ENCODE peak calls at places on chromosomes 7 and 10, in four cellular contexts. R, S, Y and A are unnamed samples.

GRCh38 chr7:134691820-134692705 is 45.4 kb downstream of the BPGM start:
- DNase-seq in R (no peak), S (no peak), Y (no peak), A (no peak)

GRCh38 chr10:35895331-35895730 is 253.2 kb upstream of the FZD8 start:
- DNase-seq in R (no peak), S (no peak), Y (no peak), A (no peak)

GRCh38 chr7:45384499-45384898 is 189.7 kb upstream of the ADCY1 start:
- DNase-seq in R (peak), S (no peak), Y (no peak), A (no peak)

GRCh38 chr10:37760817-37761216 is 96.6 kb downstream of the ZNF248 start:
- DNase-seq in R (no peak), S (no peak), Y (no peak), A (no peak)

GRCh38 chr7:86158111-86158510 is 485.6 kb upstream of the GRM3 start:
- DNase-seq in R (no peak), S (no peak), Y (no peak), A (no peak)

GRCh38 chr7:151366141-151366871 is 24.7 kb downstream of the NUB1 start:
- DNase-seq in R (no peak), S (no peak), Y (no peak), A (no peak)

GRCh38 chr10:71771204-71771603 is 2.1 kb downstream of the VSIR start:
- DNase-seq in R (no peak), S (no peak), Y (no peak), A (no peak)

GRCh38 chr7:134992626-134993179 is 6.4 kb downstream of the AGBL3 start:
- DNase-seq in R (no peak), S (no peak), Y (no peak), A (no peak)

GRCh38 chr7:8261711-8262695 is at the start of gene ICA1:
- DNase-seq in R (peak), S (peak), Y (peak), A (peak)

GRCh38 chr7:111199643-111200042 is 108.7 kb downstream of the LRRN3 start:
- DNase-seq in R (no peak), S (no peak), Y (no peak), A (no peak)

GRCh38 chr7:100585511-100586265 is at the start of gene LRCH4:
- DNase-seq in R (peak), S (peak), Y (no peak), A (no peak)

GRCh38 chr7:151469281-151469680 is 29.3 kb upstream of the CRYGN start:
- DNase-seq in R (no peak), S (no peak), Y (no peak), A (no peak)

GRCh38 chr10:64115471-64115870 is 594.3 kb downstream of the REEP3 start:
- DNase-seq in R (peak), S (no peak), Y (no peak), A (no peak)

GRCh38 chr10:3426190-3426845 is 253.7 kb upstream of the PITRM1 start:
- DNase-seq in R (no peak), S (no peak), Y (no peak), A (peak)

GRCh38 chr10:103758294-103758681 is 97.1 kb downstream of the SH3PXD2A start:
- DNase-seq in R (no peak), S (no peak), Y (no peak), A (peak)

GRCh38 chr10:93077860-93078337 is 4.2 kb downstream of the CYP26A1 start:
- DNase-seq in R (peak), S (no peak), Y (no peak), A (no peak)

GRCh38 chr10:126421745-126422144 is 33.5 kb upstream of the ADAM12 start:
- DNase-seq in R (no peak), S (no peak), Y (no peak), A (peak)

GRCh38 chr10:75358835-75359421 is 42.6 kb downstream of the ZNF503 start:
- DNase-seq in R (peak), S (no peak), Y (no peak), A (peak)

GRCh38 chr10:42783181-42783549 is 570 bp downstream of the BMS1 start:
- DNase-seq in R (no peak), S (no peak), Y (no peak), A (peak)
- H4K8ac ChIP-seq in R (no peak), S (no peak), Y (no peak), A (peak)

DNA sequence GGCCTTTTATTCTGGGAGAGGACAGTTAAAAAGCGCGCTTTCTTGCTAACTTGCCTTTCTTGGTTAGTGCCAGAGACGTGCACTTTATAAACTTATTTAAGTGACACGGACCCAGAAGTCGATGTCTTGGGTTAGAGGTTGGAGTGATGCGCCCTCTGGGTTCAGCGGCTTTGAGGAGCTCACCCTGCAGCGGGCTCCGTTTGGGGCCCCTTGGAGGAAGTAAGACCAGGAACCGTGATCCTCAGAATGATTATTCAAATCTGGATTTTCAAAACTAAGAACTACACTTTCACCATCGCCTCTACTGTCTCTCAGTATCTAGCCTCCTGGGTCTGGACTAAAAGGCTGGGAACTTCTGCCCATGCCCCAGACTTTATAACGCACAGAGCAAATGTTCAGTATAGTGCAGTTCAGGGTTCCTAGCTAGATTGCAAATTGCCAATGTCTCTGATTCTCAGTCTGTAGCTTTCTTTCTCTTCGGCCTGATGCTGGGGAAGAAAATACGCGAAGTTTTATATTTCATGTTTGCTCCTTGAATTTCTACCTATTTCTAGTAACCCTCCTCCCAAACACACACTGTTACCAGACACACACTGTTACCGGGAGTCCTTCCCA is 18.6 kb upstream of the SMO start:
- DNase-seq in R (peak), S (peak), Y (no peak), A (peak)
- H4K8ac ChIP-seq in R (no peak), S (no peak), Y (no peak), A (no peak)

DNA sequence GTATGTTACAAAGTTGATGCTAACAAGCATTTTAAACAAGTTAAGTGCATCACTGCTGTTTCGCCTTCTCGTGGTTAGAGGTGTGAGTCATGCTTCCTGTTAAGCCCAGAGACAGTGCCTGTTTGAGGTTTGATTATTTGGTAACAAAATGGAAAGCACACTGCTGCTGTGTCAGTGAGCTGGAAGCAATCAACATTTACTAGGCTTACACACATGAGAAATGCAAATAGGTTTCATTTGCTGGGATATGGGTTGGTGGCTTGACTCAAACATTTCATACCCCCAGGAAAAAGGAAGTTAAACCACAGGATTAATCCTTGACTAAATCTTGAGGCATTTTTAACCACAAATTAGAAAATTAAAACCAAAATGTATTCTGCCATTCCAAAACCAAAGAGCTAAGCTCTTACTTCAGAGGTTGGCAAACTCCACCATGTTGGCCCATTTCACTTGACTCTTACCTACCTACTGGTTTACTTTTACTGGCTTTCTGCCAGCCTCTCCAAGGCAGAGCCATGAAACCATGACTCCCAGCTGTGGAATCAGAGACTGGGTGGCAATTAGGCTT is 139.2 kb downstream of the ETV1 start:
- DNase-seq in R (peak), S (no peak), Y (no peak), A (peak)
- H4K8ac ChIP-seq in R (no peak), S (no peak), Y (no peak), A (peak)

GRCh38 chr10:119445935-119446317 is 96.6 kb downstream of the RGS10 start:
- DNase-seq in R (no peak), S (no peak), Y (no peak), A (no peak)

GRCh38 chr10:119447421-119447820 is 95.1 kb downstream of the RGS10 start:
- DNase-seq in R (no peak), S (no peak), Y (no peak), A (no peak)

GRCh38 chr10:119447823-119448546 is 94.5 kb downstream of the RGS10 start:
- DNase-seq in R (no peak), S (no peak), Y (no peak), A (no peak)

GRCh38 chr10:119445311-119445934 is 97.1 kb downstream of the RGS10 start:
- DNase-seq in R (peak), S (peak), Y (peak), A (peak)

GRCh38 chr10:119446441-119447277 is 95.9 kb downstream of the RGS10 start:
- DNase-seq in R (no peak), S (no peak), Y (no peak), A (no peak)
- H4K8ac ChIP-seq in R (no peak), S (no peak), Y (no peak), A (no peak)

GRCh38 chr10:102632394-102633062 is 11.8 kb upstream of the TRIM8 start:
- DNase-seq in R (no peak), S (no peak), Y (no peak), A (peak)
- H4K8ac ChIP-seq in R (no peak), S (no peak), Y (no peak), A (peak)

DNA sequence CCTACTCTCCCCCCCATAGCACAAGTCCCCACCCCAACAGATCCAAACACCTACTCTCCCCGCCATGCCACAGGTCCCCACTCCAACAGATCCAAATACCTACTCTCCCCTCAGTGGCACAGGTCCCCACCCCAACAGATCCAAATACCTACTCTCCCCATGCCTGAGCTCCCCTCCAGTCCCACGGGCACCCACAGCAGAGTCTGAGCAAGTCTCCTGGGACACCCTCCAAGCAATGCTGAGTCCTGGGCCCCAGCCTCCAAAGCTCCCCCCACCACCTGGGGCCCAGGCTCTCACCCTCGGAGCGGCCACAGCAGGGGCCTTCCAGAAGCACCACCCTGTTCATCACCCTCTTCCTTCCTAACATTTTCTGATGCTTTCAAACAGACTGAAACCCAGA is 63.9 kb upstream of the DNAAF5 start:
- DNase-seq in R (no peak), S (no peak), Y (no peak), A (no peak)
- H4K8ac ChIP-seq in R (no peak), S (no peak), Y (no peak), A (no peak)

GRCh38 chr10:8052344-8052969 is 2.0 kb upstream of the GATA3 start:
- DNase-seq in R (no peak), S (no peak), Y (peak), A (peak)
- H4K8ac ChIP-seq in R (no peak), S (no peak), Y (no peak), A (no peak)

DNA sequence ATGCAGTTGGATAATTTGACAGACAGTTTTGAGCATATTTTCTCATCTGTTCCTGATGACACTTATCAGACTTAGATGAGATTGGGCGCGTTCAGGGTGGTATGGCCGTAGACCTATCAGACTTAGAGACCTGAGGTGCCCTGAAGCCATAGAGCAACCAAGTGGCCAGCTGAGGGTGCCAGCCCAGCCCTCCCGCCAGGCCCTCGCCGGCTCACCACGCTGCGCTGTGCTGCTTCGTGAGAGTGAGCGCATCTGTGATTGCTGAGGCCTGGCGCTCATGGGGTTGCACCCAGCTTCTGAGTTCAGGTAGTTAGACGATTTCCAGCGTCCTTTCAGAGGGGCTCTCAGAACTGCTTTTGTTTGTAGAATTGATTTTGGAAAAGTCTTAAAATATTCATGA is 10.2 kb downstream of the FBH1 start:
- DNase-seq in R (no peak), S (no peak), Y (no peak), A (no peak)
- H4K8ac ChIP-seq in R (no peak), S (no peak), Y (no peak), A (no peak)